ENCODE peak calls at places on chromosome 1, in ten cellular contexts. D, K, V, R, W, P, M, E, A and H are unnamed samples.

GRCh38 chr1:198669023-198669698 is 30.3 kb downstream of the PTPRC start:
- DNase-seq in D (no peak), K (no peak), V (no peak), R (no peak), W (no peak), P (no peak), M (peak), E (no peak), A (peak), H (no peak)

GRCh38 chr1:61244114-61244513 is 161.8 kb downstream of the NFIA start:
- DNase-seq in D (no peak), K (no peak), V (peak), R (no peak), W (peak), P (no peak), M (no peak), E (no peak), A (peak), H (no peak)

GRCh38 chr1:2326524-2326923 is 64.8 kb downstream of the MORN1 start:
- DNase-seq in D (no peak), K (no peak), V (peak), R (no peak), W (no peak), P (no peak), M (no peak), E (no peak), A (no peak), H (no peak)

GRCh38 chr1:84619383-84620093 is 45.3 kb upstream of the CTBS start:
- DNase-seq in D (no peak), K (no peak), V (peak), R (no peak), W (no peak), P (no peak), M (peak), E (no peak), A (peak), H (peak)

GRCh38 chr1:200139661-200140250 is 112.2 kb downstream of the NR5A2 start:
- DNase-seq in D (no peak), K (peak), V (peak), R (no peak), W (no peak), P (no peak), M (peak), E (peak), A (peak), H (no peak)

GRCh38 chr1:150813028-150813707 is 5.1 kb upstream of the CTSK start:
- DNase-seq in D (peak), K (peak), V (peak), R (no peak), W (peak), P (peak), M (peak), E (peak), A (peak), H (no peak)

GRCh38 chr1:112247036-112247597 is 148.9 kb upstream of the CTTNBP2NL start:
- DNase-seq in D (no peak), K (no peak), V (no peak), R (no peak), W (no peak), P (no peak), M (no peak), E (no peak), A (no peak), H (no peak)

GRCh38 chr1:34768856-34769255 is 9.3 kb downstream of the GJB4 start:
- DNase-seq in D (no peak), K (no peak), V (no peak), R (no peak), W (no peak), P (no peak), M (no peak), E (no peak), A (no peak), H (no peak)

GRCh38 chr1:11198851-11199628 is 9.9 kb downstream of the ANGPTL7 start:
- DNase-seq in D (no peak), K (no peak), V (peak), R (peak), W (no peak), P (no peak), M (no peak), E (no peak), A (no peak), H (no peak)

GRCh38 chr1:25743164-25744139 is 56.5 kb upstream of the SELENON start:
- DNase-seq in D (peak), K (no peak), V (no peak), R (peak), W (peak), P (peak), M (no peak), E (peak), A (peak), H (no peak)

GRCh38 chr1:160550572-160551034 is 27.5 kb upstream of the SLAMF6 start:
- DNase-seq in D (no peak), K (peak), V (no peak), R (no peak), W (no peak), P (no peak), M (no peak), E (no peak), A (no peak), H (peak)